ENCODE peak calls at places on chromosomes 2 and 18, in nine cellular contexts. T is heart left ventricle, L is small intestine, J is left ventricle myocardium inferior, Y is cardiac muscle cell, F is fibroblast of lung, C is K562, H is GM06990, M is neuronal stem cell. E is an unnamed sample. For H3K36me3 and H3K27me3, the result is how much of the 10 kb centered on the place peaks cover.

GRCh38 chr2:38620282-38620977 is 17.7 kb upstream of the HNRNPLL start:
- DNase-seq in T (no peak), L (no peak), J (no peak), Y (no peak), F (peak), C (no peak), H (no peak), M (no peak), E (no peak)

GRCh38 chr2:34401186-34401585 is 802.1 kb upstream of the FAM98A start:
- DNase-seq in T (no peak), L (no peak), J (no peak), Y (no peak), F (no peak), C (no peak), H (no peak), M (no peak), E (no peak)

GRCh38 chr2:217314021-217314460 is 454.2 kb upstream of the TNP1 start:
- DNase-seq in T (no peak), L (no peak), J (no peak), Y (no peak), F (peak), C (no peak), H (no peak), M (no peak), E (no peak)

GRCh38 chr18:65057439-65058083 is 693.3 kb upstream of the CDH7 start:
- DNase-seq in T (no peak), L (no peak), J (no peak), Y (peak), F (no peak), C (no peak), H (no peak), M (no peak), E (no peak)

GRCh38 chr2:203427061-203427460 is 98.9 kb downstream of the ABI2 start:
- DNase-seq in T (no peak), L (no peak), J (no peak), Y (no peak), F (no peak), C (no peak), H (no peak), M (no peak), E (no peak)

GRCh38 chr2:82636411-82637020 is 1822.6 kb downstream of the SUCLG1 start:
- DNase-seq in T (no peak), L (no peak), J (no peak), Y (no peak), F (peak), C (no peak), H (no peak), M (no peak), E (no peak)

GRCh38 chr18:66156946-66157687 is 406.3 kb downstream of the CDH7 start:
- DNase-seq in T (no peak), L (no peak), J (no peak), Y (no peak), F (no peak), C (no peak), H (no peak), M (no peak), E (no peak)

GRCh38 chr18:4335386-4335785 is 119.7 kb downstream of the DLGAP1 start:
- DNase-seq in T (no peak), L (no peak), J (no peak), Y (no peak), F (no peak), C (no peak), H (no peak), M (no peak), E (peak)

GRCh38 chr18:23809411-23809810 is 120.2 kb downstream of the LAMA3 start:
- DNase-seq in T (no peak), L (no peak), J (no peak), Y (no peak), F (no peak), C (no peak), H (no peak), M (no peak), E (no peak)

GRCh38 chr2:130756041-130756720 is 841 bp downstream of the AMER3 start:
- DNase-seq in T (no peak), L (no peak), J (no peak), Y (peak), F (no peak), C (peak), H (no peak), M (peak), E (peak)

DNA sequence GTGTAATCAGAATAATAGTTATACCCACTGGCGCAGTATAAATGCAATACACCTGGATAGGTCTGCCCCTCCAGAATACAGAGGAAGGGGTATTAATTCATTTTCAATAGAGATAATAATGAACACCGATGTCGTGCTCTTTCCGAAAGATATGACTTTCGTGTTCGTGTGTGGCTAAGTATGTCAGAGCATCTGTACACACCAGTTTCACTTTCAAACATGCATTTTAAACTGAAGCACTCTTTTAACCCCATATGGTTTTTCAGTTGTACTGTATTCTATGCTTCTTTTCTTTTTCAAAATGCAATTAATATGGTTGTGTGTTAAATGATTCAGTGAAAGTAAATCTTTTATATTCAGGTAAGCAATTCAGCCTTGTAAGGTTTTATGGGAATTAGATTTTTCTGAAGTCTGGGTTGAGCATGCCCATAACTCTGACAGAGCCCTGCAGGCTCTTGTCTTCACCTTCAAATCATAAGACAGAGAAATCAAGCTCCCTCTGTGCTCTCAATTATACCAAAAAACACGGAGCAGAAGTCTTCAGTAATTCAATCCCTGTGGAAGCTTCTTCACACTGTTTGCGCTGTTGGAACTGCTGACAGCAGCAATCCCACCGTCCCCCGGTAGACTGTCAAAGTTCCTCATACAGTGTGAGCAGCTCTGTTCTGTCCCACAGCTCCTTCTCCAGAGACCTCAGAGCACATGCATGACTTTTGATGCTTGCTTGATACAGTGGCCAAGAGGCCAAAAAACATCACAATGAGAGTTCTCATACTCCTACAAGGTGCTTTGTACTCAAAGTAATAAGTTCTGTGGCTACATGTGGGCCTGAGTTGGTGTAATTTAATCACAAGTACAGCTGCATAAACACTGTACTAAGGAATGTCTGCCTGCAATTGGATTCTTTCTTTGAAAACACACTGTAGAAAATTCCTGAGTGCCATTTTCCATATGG is 186.9 kb downstream of the ZNF521 start:
- DNase-seq in T (peak), L (peak), J (peak), Y (peak), F (peak), C (no peak), H (peak), M (no peak), E (no peak)
- H3K4me3 ChIP-seq in T (peak), L (no peak), J (peak), Y (no peak), F (peak), C (no peak), H (peak), M (no peak), E (no peak)

GRCh38 chr2:96265349-96265839 is 403 bp downstream of the TMEM127 start:
- DNase-seq in T (peak), L (no peak), J (peak), Y (peak), F (no peak), C (peak), H (no peak), M (no peak), E (peak)

GRCh38 chr2:96265840-96266569 is at the start of the genes CIAO1 and TMEM127:
- DNase-seq in T (peak), L (peak), J (peak), Y (peak), F (peak), C (peak), H (peak), M (peak), E (peak)

GRCh38 chr2:96262306-96262705 is 3.5 kb downstream of the TMEM127 start:
- DNase-seq in T (no peak), L (no peak), J (no peak), Y (no peak), F (no peak), C (no peak), H (no peak), M (no peak), E (no peak)

GRCh38 chr2:96264656-96265348 is 995 bp downstream of the TMEM127 start:
- DNase-seq in T (peak), L (no peak), J (no peak), Y (peak), F (peak), C (peak), H (peak), M (no peak), E (peak)

DNA sequence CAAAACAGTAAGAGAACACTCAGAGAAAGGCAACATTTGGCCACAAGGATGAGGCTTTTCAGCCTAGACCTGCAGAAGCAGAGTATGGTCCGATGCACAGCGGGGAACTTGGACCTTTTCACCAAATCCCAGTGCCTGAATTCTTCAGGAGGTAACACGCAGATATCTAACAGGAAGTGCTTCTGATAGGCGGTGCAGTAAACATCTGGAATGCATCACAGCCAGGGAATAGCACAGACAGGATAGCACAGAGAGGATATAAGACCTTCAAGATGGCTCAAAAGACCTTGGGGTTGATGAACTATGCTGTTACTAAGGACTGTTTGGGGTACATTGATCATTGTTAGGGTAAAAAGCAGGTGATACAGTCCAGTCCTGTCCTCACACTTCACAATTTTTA is 1.7 kb downstream of the TMEM127 start:
- DNase-seq in T (no peak), L (no peak), J (no peak), Y (no peak), F (no peak), C (no peak), H (no peak), M (no peak), E (no peak)
- H3K36me3 ChIP-seq in T (half or more), L (under half), J (under half), Y (under half), F (under half), C (half or more), H (under half), M (half or more), E (under half)

GRCh38 chr2:199463000-199463692 is 5.4 kb upstream of the SATB2 start:
- DNase-seq in T (peak), L (peak), J (peak), Y (peak), F (peak), C (no peak), H (no peak), M (peak), E (peak)

GRCh38 chr2:199465390-199465789 is 7.7 kb upstream of the SATB2 start:
- DNase-seq in T (no peak), L (no peak), J (no peak), Y (no peak), F (no peak), C (no peak), H (no peak), M (peak), E (no peak)

GRCh38 chr2:199463708-199464613 is 6.2 kb upstream of the SATB2 start:
- DNase-seq in T (no peak), L (no peak), J (no peak), Y (no peak), F (no peak), C (no peak), H (no peak), M (no peak), E (peak)

GRCh38 chr2:199465988-199466703 is 8.4 kb upstream of the SATB2 start:
- DNase-seq in T (no peak), L (no peak), J (no peak), Y (no peak), F (no peak), C (no peak), H (no peak), M (peak), E (peak)

DNA sequence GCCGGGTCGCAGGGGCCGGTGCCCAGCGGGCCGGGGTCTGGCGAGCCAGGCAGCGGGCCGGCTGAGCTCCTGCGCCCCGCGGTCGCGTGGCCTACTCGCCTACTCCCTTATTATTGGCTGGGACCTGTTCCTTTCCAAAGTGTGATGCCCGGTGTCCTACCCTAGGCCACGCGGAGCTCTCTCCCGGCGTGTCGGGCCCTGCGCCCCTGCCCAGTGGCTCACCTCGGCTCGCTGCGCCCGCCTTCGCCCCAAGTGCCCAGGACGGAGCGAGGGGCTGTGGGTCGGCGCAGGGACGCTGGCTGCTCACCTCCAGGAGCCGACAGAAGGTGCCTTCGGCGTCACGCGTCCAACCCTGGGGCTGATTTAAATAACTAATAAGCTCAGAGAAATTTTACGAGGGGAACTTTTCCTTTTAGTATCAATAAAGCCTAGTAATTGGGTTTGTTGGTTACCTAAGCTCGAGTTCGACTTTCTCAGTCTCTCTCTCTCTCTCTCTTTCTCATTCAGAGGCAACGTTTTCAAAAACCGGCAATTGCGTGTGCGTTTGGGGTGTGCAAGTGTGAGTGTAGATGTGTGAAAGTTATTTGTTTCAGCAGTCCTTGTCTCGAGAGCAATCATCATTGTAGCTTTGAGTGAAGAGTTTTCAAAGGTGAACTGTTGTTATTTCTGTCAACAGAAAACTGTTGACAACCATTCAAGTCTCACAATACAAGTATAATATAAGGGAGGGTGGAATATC is 7.0 kb upstream of the SATB2 start:
- DNase-seq in T (no peak), L (no peak), J (no peak), Y (no peak), F (no peak), C (no peak), H (no peak), M (peak), E (peak)
- H3K27me3 ChIP-seq in T (half or more), L (under half), J (half or more), Y (half or more), F (half or more), C (under half), H (under half), M (half or more), E (half or more)

GRCh38 chr2:232486558-232487384 is 863 bp downstream of the ECEL1 start:
- DNase-seq in T (no peak), L (no peak), J (peak), Y (no peak), F (no peak), C (no peak), H (no peak), M (no peak), E (peak)
- H3K4me3 ChIP-seq in T (no peak), L (no peak), J (peak), Y (peak), F (no peak), C (no peak), H (no peak), M (peak), E (peak)

GRCh38 chr2:239962890-239963591 is 62.1 kb downstream of the NDUFA10 start:
- DNase-seq in T (no peak), L (no peak), J (no peak), Y (no peak), F (no peak), C (no peak), H (no peak), M (no peak), E (no peak)
- H3K36me3 ChIP-seq in T (half or more), L (under half), J (half or more), Y (under half), F (under half), C (half or more), H (under half), M (half or more), E (under half)

E was measured in H7.